ENCODE peak calls at places on chromosomes 1 and 21, in nine cellular contexts. X is cardiac muscle cell; O is GM23248; S is HCT116; W is uterus; K is sigmoid colon; V is heart right ventricle; B is CD8-positive, alpha-beta memory T cell; T is SJSA1. F is an unnamed sample. For H3K4me1, the result is how much of the 10 kb centered on the place peaks cover.

GRCh38 chr1:85692730-85693314 is 15.4 kb downstream of the ZNHIT6 start:
- DNase-seq in K (no peak), S (peak), X (peak), V (no peak), O (peak), W (no peak), T (no peak), B (no peak), F (no peak)

GRCh38 chr1:39954261-39954869 is 580 bp upstream of the MFSD2A start:
- DNase-seq in T (no peak), W (no peak), S (no peak), B (no peak), V (no peak), O (peak), K (no peak), X (no peak), F (no peak)

GRCh38 chr1:238370600-238370999 is 479.9 kb upstream of the ZP4 start:
- DNase-seq in O (no peak), W (no peak), S (no peak), K (no peak), B (no peak), V (no peak), T (no peak), X (no peak), F (no peak)

GRCh38 chr1:111615874-111616715 is 3.5 kb upstream of the RAP1A start:
- DNase-seq in V (no peak), X (no peak), O (no peak), K (no peak), S (no peak), W (no peak), T (no peak), B (peak), F (peak)

GRCh38 chr1:41516168-41516961 is 31.9 kb upstream of the EDN2 start:
- DNase-seq in B (peak), W (peak), X (peak), O (peak), T (peak), S (peak), V (peak), K (peak), F (peak)

GRCh38 chr1:52929019-52929418 is 1.9 kb downstream of the SCP2 start:
- DNase-seq in X (no peak), S (no peak), B (no peak), O (no peak), V (no peak), T (no peak), K (no peak), W (no peak), F (no peak)

GRCh38 chr1:235783148-235783776 is 83.4 kb downstream of the LYST start:
- DNase-seq in T (no peak), S (peak), O (peak), W (no peak), B (peak), X (peak), K (no peak), V (no peak), F (peak)

GRCh38 chr1:156368157-156368658 is 803 bp upstream of the RHBG start:
- DNase-seq in O (peak), X (no peak), V (no peak), T (no peak), K (no peak), S (no peak), B (no peak), W (no peak), F (no peak)

GRCh38 chr1:228112617-228113016 is 3.5 kb upstream of the MRPL55 start:
- DNase-seq in V (no peak), O (no peak), T (no peak), W (no peak), X (no peak), B (no peak), K (no peak), S (no peak), F (no peak)

GRCh38 chr1:207049974-207050391 is 1.0 kb downstream of the YOD1 start:
- DNase-seq in X (peak), V (peak), T (no peak), W (no peak), S (no peak), B (peak), K (no peak), O (peak), F (peak)

GRCh38 chr1:99264201-99265021 is at the start of gene PLPPR4:
- DNase-seq in B (no peak), O (peak), W (peak), X (peak), V (peak), S (peak), K (peak), T (peak), F (peak)

GRCh38 chr1:212219679-212220463 is 65.3 kb upstream of the PPP2R5A start:
- DNase-seq in T (no peak), O (no peak), X (peak), W (no peak), K (peak), S (no peak), B (no peak), V (no peak), F (peak)

GRCh38 chr1:179939941-179940340 is 14.7 kb upstream of the CEP350 start:
- DNase-seq in V (no peak), K (no peak), B (no peak), T (no peak), W (no peak), S (no peak), O (no peak), X (no peak), F (no peak)

GRCh38 chr1:161196521-161197451 is 2.1 kb downstream of the ADAMTS4 start:
- DNase-seq in S (no peak), W (peak), O (peak), X (peak), V (peak), K (peak), B (no peak), T (no peak), F (no peak)

GRCh38 chr1:243968413-243968812 is 82.7 kb upstream of the ZBTB18 start:
- DNase-seq in B (no peak), T (peak), O (peak), V (no peak), W (no peak), S (no peak), K (no peak), X (no peak), F (no peak)

GRCh38 chr1:100400332-100400933 is 48.1 kb downstream of the CDC14A start:
- DNase-seq in W (no peak), K (no peak), B (peak), V (peak), S (no peak), T (no peak), O (no peak), X (peak), F (peak)

GRCh38 chr1:9262096-9262495 is 27.5 kb downstream of the H6PD start:
- DNase-seq in V (no peak), B (no peak), T (no peak), W (no peak), S (no peak), X (no peak), K (no peak), O (no peak), F (no peak)

GRCh38 chr1:78673120-78673519 is 23.5 kb downstream of the IFI44 start:
- DNase-seq in W (no peak), X (no peak), B (no peak), O (no peak), S (no peak), V (no peak), K (no peak), T (no peak), F (peak)

GRCh38 chr21:45580576-45581321 is 38.5 kb upstream of the SLC19A1 start:
- DNase-seq in T (peak), O (no peak), S (no peak), X (no peak), K (peak), B (no peak), W (peak), V (no peak), F (no peak)

GRCh38 chr1:167171286-167171929 is 49.3 kb upstream of the POU2F1 start:
- DNase-seq in B (no peak), V (no peak), T (no peak), X (peak), K (no peak), W (no peak), O (peak), S (no peak), F (no peak)

GRCh38 chr1:61152706-61153105 is 70.3 kb downstream of the NFIA start:
- DNase-seq in T (no peak), O (no peak), S (no peak), B (no peak), V (no peak), K (no peak), X (no peak), W (no peak), F (no peak)

GRCh38 chr1:114353233-114353632 is 157.8 kb downstream of the TRIM33 start:
- DNase-seq in V (peak), B (no peak), O (peak), S (no peak), X (peak), K (peak), T (no peak), W (peak), F (peak)

GRCh38 chr1:27563407-27564263 is 40.3 kb downstream of the AHDC1 start:
- DNase-seq in K (peak), T (no peak), B (no peak), S (no peak), X (no peak), O (peak), W (peak), V (peak), F (no peak)

GRCh38 chr21:29342394-29342957 is 43.8 kb downstream of the BACH1 start:
- DNase-seq in O (peak), X (peak), K (peak), W (peak), V (peak), S (no peak), T (peak), B (no peak), F (no peak)
- H3K4me3 ChIP-seq in O (peak), X (no peak), K (peak), W (no peak), V (peak), S (no peak), T (peak), B (no peak), F (no peak)

GRCh38 chr1:204418174-204419063 is 6.8 kb upstream of the PPP1R15B start:
- DNase-seq in V (no peak), W (no peak), X (no peak), T (no peak), B (no peak), O (peak), K (no peak), S (no peak), F (no peak)
- H3K4me1 ChIP-seq in V (under half), W (under half), X (under half), T (under half), B (under half), O (under half), K (under half), S (under half), F (under half)

GRCh38 chr1:62782197-62782886 is 1.6 kb upstream of the ATG4C start:
- DNase-seq in S (no peak), X (peak), W (no peak), O (peak), T (no peak), K (no peak), B (no peak), V (no peak), F (no peak)
- H3K4me3 ChIP-seq in S (no peak), X (no peak), W (no peak), O (no peak), T (no peak), K (no peak), B (no peak), V (no peak), F (no peak)

DNA sequence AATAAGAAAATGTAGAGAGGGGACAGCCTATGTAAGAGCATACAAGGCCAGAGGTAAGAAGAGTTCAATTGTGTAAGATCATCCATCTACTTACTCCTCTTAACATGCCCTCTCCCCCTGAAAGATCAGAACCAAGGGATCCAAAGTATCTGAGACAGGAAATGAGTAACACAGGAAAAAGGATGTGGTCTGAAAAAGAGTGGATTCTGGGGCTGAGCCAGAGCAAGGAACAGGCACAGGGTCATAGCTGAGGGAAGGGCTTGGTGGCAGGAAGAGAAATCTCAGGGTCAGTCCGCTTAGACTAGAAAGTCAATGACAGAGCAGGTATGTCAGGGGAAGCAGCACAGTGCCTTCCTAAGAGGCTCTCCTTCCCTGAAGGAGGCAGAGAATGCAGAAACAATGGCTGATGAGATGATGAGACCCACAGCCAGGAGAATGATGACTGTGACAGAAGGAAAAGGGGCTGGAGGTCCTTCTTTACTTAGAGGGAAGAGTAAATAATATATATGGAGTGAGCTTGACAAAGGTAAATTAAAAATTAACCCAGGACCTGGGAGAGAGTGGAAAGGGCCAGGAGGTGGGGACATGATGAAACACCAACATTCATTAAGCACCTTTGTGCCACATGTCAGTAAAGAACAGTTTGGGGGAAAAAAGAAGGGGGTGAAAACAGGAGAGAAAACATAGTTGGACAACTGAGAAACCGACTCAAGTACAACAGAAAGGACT is 26.2 kb upstream of the A3GALT2 start:
- DNase-seq in S (peak), T (peak), V (peak), W (peak), B (no peak), O (peak), X (peak), K (peak), F (no peak)
- H3K4me1 ChIP-seq in S (under half), T (half or more), V (half or more), W (under half), B (under half), O (half or more), X (under half), K (half or more), F (under half)

GRCh38 chr1:201024251-201024998 is 911 bp upstream of the KIF21B start:
- DNase-seq in B (no peak), W (no peak), T (no peak), X (no peak), V (no peak), S (no peak), K (no peak), O (no peak), F (no peak)
- H3K4me3 ChIP-seq in B (peak), W (no peak), T (no peak), X (no peak), V (no peak), S (no peak), K (no peak), O (no peak), F (no peak)

DNA sequence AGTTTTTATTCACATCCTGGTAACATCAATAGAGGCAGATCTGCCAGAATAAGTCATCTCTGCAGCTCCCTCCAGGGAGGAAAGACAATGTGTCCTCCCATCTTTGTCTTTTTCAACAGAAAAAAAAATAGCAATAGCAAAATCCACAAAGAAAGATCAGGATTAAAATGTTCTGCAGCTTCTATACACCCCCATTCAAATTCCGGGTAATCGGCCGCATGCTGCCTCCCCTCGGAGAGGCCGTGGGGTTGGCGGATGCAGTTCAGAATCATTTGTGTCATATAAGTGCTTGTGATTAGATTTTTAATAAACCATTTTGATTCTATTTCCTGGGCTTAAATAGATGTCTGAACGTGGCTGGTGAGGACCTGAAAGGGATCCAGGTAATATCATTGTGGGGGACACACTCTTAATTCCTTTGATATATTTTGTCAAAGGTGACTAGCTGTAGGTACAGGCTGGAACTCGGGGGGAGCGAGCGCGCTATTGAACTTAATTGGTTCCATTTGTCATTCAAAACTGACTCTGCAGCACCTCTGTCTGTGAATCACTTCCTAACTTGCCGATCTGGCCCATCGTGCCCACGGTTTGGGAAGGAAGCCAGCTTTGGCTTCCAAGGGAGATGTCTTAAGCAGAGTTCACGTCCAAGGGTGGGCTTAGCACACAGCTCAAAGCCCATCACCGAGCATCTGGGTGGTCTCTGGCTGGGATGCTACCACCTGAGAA is 85.6 kb upstream of the ARHGEF16 start:
- DNase-seq in T (no peak), S (no peak), O (peak), W (no peak), B (no peak), V (no peak), X (peak), K (no peak), F (no peak)
- H3K4me1 ChIP-seq in T (under half), S (under half), O (under half), W (under half), B (under half), V (under half), X (under half), K (under half), F (under half)

GRCh38 chr1:75841421-75841820 is 44.7 kb downstream of the MSH4 start:
- DNase-seq in S (no peak), T (no peak), W (no peak), B (no peak), V (no peak), K (no peak), X (no peak), O (no peak), F (no peak)

GRCh38 chr1:75838099-75838498 is 41.4 kb downstream of the MSH4 start:
- DNase-seq in O (no peak), K (no peak), B (no peak), T (no peak), S (no peak), W (no peak), X (no peak), V (no peak), F (no peak)

DNA sequence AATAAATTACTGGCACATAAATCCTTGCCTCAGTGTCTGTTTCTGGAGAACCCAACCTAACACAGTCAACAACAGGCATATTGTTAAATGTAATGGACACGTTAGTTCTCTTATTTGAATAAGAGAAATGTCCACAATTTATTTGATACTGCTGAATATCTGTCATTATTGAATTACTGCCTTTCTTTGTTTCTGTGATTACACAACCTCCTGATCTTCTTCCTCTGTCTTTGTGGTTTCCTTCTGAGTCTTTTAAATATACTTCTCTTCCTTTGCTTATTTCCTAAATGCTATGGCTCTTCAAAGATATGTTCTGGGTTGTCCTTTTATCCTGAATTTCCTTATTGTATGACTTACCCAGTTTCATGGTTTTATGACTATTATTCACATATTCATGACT is 39.8 kb downstream of the MSH4 start:
- DNase-seq in K (no peak), O (no peak), V (no peak), X (no peak), B (no peak), W (no peak), T (no peak), S (no peak), F (no peak)
- H3K4me3 ChIP-seq in K (no peak), O (no peak), V (no peak), X (no peak), B (no peak), W (no peak), T (no peak), S (no peak), F (no peak)

GRCh38 chr1:55134152-55134808 is 80.9 kb downstream of the USP24 start:
- DNase-seq in X (no peak), B (no peak), V (no peak), S (no peak), T (no peak), W (no peak), O (no peak), K (no peak), F (no peak)
- H3K4me1 ChIP-seq in X (under half), B (under half), V (under half), S (under half), T (under half), W (under half), O (under half), K (under half), F (under half)

F was measured in HAP-1.